ENCODE peak calls at places on chromosomes 13 and 19, in seven cellular contexts. One of them, this sample, is unnamed.

GRCh38 chr13:104025303-104025702 is 959.1 kb upstream of the SLC10A2 start:
- DNase-seq in activated B cell treated with CpG ODN at 0.5 μM for 24 hours: no peak
- DNase-seq in AG04450: no peak
- DNase-seq in lower lobe of right lung: no peak
- DNase-seq in bronchial epithelial cell: no peak
- DNase-seq in omental fat pad: no peak
- DNase-seq in fibroblast of lung: no peak
- DNase-seq in this sample: no peak

GRCh38 chr19:47351545-47351944 is 2.4 kb downstream of the DHX34 start:
- DNase-seq in activated B cell treated with CpG ODN at 0.5 μM for 24 hours: no peak
- DNase-seq in AG04450: no peak
- DNase-seq in lower lobe of right lung: no peak
- DNase-seq in bronchial epithelial cell: peak; percentile 22
- DNase-seq in omental fat pad: no peak
- DNase-seq in fibroblast of lung: peak; percentile 33
- DNase-seq in this sample: no peak

GRCh38 chr13:30804474-30804873 is 69.1 kb downstream of the ALOX5AP start:
- DNase-seq in activated B cell treated with CpG ODN at 0.5 μM for 24 hours: no peak
- DNase-seq in AG04450: no peak
- DNase-seq in lower lobe of right lung: no peak
- DNase-seq in bronchial epithelial cell: no peak
- DNase-seq in omental fat pad: no peak
- DNase-seq in fibroblast of lung: no peak
- DNase-seq in this sample: no peak

GRCh38 chr13:64078480-64078936 is 2662.9 kb upstream of the PCDH20 start:
- DNase-seq in activated B cell treated with CpG ODN at 0.5 μM for 24 hours: no peak
- DNase-seq in AG04450: no peak
- DNase-seq in lower lobe of right lung: no peak
- DNase-seq in bronchial epithelial cell: no peak
- DNase-seq in omental fat pad: no peak
- DNase-seq in fibroblast of lung: no peak
- DNase-seq in this sample: no peak

GRCh38 chr13:100735494-100735893 is 60.9 kb upstream of the TMTC4 start:
- DNase-seq in activated B cell treated with CpG ODN at 0.5 μM for 24 hours: no peak
- DNase-seq in AG04450: no peak
- DNase-seq in lower lobe of right lung: no peak
- DNase-seq in bronchial epithelial cell: no peak
- DNase-seq in omental fat pad: no peak
- DNase-seq in fibroblast of lung: no peak
- DNase-seq in this sample: no peak

GRCh38 chr19:46603752-46604241 is 2.7 kb downstream of the CALM3 start:
- DNase-seq in activated B cell treated with CpG ODN at 0.5 μM for 24 hours: no peak
- DNase-seq in AG04450: no peak
- DNase-seq in lower lobe of right lung: peak; percentile 32
- DNase-seq in bronchial epithelial cell: no peak
- DNase-seq in omental fat pad: no peak
- DNase-seq in fibroblast of lung: no peak
- DNase-seq in this sample: no peak

GRCh38 chr13:44759723-44760360 is 183.7 kb upstream of the TSC22D1 start:
- DNase-seq in activated B cell treated with CpG ODN at 0.5 μM for 24 hours: no peak
- DNase-seq in AG04450: no peak
- DNase-seq in lower lobe of right lung: peak; percentile 51
- DNase-seq in bronchial epithelial cell: peak; percentile 74
- DNase-seq in omental fat pad: no peak
- DNase-seq in fibroblast of lung: peak; percentile 36
- DNase-seq in this sample: no peak

GRCh38 chr19:40671404-40671803 is 19.0 kb downstream of the NUMBL start:
- DNase-seq in activated B cell treated with CpG ODN at 0.5 μM for 24 hours: no peak
- DNase-seq in AG04450: no peak
- DNase-seq in lower lobe of right lung: no peak
- DNase-seq in bronchial epithelial cell: no peak
- DNase-seq in omental fat pad: no peak
- DNase-seq in fibroblast of lung: no peak
- DNase-seq in this sample: no peak

GRCh38 chr13:110524484-110525254 is 36.9 kb downstream of the RAB20 start:
- DNase-seq in activated B cell treated with CpG ODN at 0.5 μM for 24 hours: no peak
- DNase-seq in AG04450: no peak
- DNase-seq in lower lobe of right lung: peak; percentile 76
- DNase-seq in bronchial epithelial cell: no peak
- DNase-seq in omental fat pad: no peak
- DNase-seq in fibroblast of lung: no peak
- DNase-seq in this sample: no peak

GRCh38 chr19:50178859-50179537 is 15.9 kb upstream of the IZUMO2 start:
- DNase-seq in activated B cell treated with CpG ODN at 0.5 μM for 24 hours: no peak
- DNase-seq in AG04450: no peak
- DNase-seq in lower lobe of right lung: no peak
- DNase-seq in bronchial epithelial cell: no peak
- DNase-seq in omental fat pad: no peak
- DNase-seq in fibroblast of lung: no peak
- DNase-seq in this sample: no peak

GRCh38 chr19:39390460-39390758 is 497 bp downstream of the PAF1 start:
- DNase-seq in activated B cell treated with CpG ODN at 0.5 μM for 24 hours: no peak
- DNase-seq in AG04450: no peak
- DNase-seq in lower lobe of right lung: no peak
- DNase-seq in bronchial epithelial cell: peak; percentile 72
- DNase-seq in omental fat pad: no peak
- DNase-seq in fibroblast of lung: peak; percentile 9
- DNase-seq in this sample: no peak

GRCh38 chr13:24834902-24835510 is 71.0 kb downstream of the RNF17 start:
- DNase-seq in activated B cell treated with CpG ODN at 0.5 μM for 24 hours: no peak
- DNase-seq in AG04450: no peak
- DNase-seq in lower lobe of right lung: no peak
- DNase-seq in bronchial epithelial cell: no peak
- DNase-seq in omental fat pad: no peak
- DNase-seq in fibroblast of lung: no peak
- DNase-seq in this sample: no peak

GRCh38 chr19:3509566-3509989 is 3.5 kb downstream of the FZR1 start:
- DNase-seq in activated B cell treated with CpG ODN at 0.5 μM for 24 hours: no peak
- DNase-seq in AG04450: no peak
- DNase-seq in lower lobe of right lung: no peak
- DNase-seq in bronchial epithelial cell: peak; percentile 87
- DNase-seq in omental fat pad: no peak
- DNase-seq in fibroblast of lung: no peak
- DNase-seq in this sample: no peak

GRCh38 chr19:42116308-42117075 is 15.8 kb downstream of the POU2F2 start:
- DNase-seq in activated B cell treated with CpG ODN at 0.5 μM for 24 hours: no peak
- DNase-seq in AG04450: no peak
- DNase-seq in lower lobe of right lung: no peak
- DNase-seq in bronchial epithelial cell: no peak
- DNase-seq in omental fat pad: no peak
- DNase-seq in fibroblast of lung: no peak
- DNase-seq in this sample: no peak

GRCh38 chr13:53637971-53638547 is 609.4 kb downstream of the OLFM4 start:
- DNase-seq in activated B cell treated with CpG ODN at 0.5 μM for 24 hours: no peak
- DNase-seq in AG04450: no peak
- DNase-seq in lower lobe of right lung: no peak
- DNase-seq in bronchial epithelial cell: no peak
- DNase-seq in omental fat pad: no peak
- DNase-seq in fibroblast of lung: no peak
- DNase-seq in this sample: no peak

GRCh38 chr13:67101730-67102467 is 128.2 kb downstream of the PCDH9 start:
- DNase-seq in activated B cell treated with CpG ODN at 0.5 μM for 24 hours: no peak
- DNase-seq in AG04450: no peak
- DNase-seq in lower lobe of right lung: no peak
- DNase-seq in bronchial epithelial cell: no peak
- DNase-seq in omental fat pad: no peak
- DNase-seq in fibroblast of lung: no peak
- DNase-seq in this sample: no peak

GRCh38 chr13:113548778-113549621 is 35.6 kb upstream of the TFDP1 start:
- DNase-seq in activated B cell treated with CpG ODN at 0.5 μM for 24 hours: no peak
- DNase-seq in AG04450: no peak
- DNase-seq in lower lobe of right lung: peak; percentile 30
- DNase-seq in bronchial epithelial cell: no peak
- DNase-seq in omental fat pad: no peak
- DNase-seq in fibroblast of lung: no peak
- DNase-seq in this sample: no peak

GRCh38 chr13:45048890-45049407 is 59.6 kb downstream of the GPALPP1 start:
- DNase-seq in activated B cell treated with CpG ODN at 0.5 μM for 24 hours: no peak
- DNase-seq in AG04450: no peak
- DNase-seq in lower lobe of right lung: no peak
- DNase-seq in bronchial epithelial cell: no peak
- DNase-seq in omental fat pad: no peak
- DNase-seq in fibroblast of lung: no peak
- DNase-seq in this sample: no peak

GRCh38 chr13:32381539-32381938 is 46.4 kb downstream of the N4BP2L1 start:
- DNase-seq in activated B cell treated with CpG ODN at 0.5 μM for 24 hours: no peak
- DNase-seq in AG04450: no peak
- DNase-seq in lower lobe of right lung: no peak
- DNase-seq in bronchial epithelial cell: peak; percentile 39
- DNase-seq in omental fat pad: no peak
- DNase-seq in fibroblast of lung: peak; percentile 61
- DNase-seq in this sample: no peak

GRCh38 chr13:45092668-45093067 is 27.6 kb upstream of the GTF2F2 start:
- DNase-seq in activated B cell treated with CpG ODN at 0.5 μM for 24 hours: no peak
- DNase-seq in AG04450: no peak
- DNase-seq in lower lobe of right lung: no peak
- DNase-seq in bronchial epithelial cell: peak; percentile 8
- DNase-seq in omental fat pad: no peak
- DNase-seq in fibroblast of lung: no peak
- DNase-seq in this sample: no peak

GRCh38 chr19:19488041-19488874 is 27.1 kb downstream of the TSSK6 start:
- DNase-seq in activated B cell treated with CpG ODN at 0.5 μM for 24 hours: no peak
- DNase-seq in AG04450: no peak
- DNase-seq in lower lobe of right lung: no peak
- DNase-seq in bronchial epithelial cell: no peak
- DNase-seq in omental fat pad: no peak
- DNase-seq in fibroblast of lung: no peak
- DNase-seq in this sample: no peak

GRCh38 chr13:43629691-43630480 is 156.9 kb downstream of the ENOX1 start:
- DNase-seq in activated B cell treated with CpG ODN at 0.5 μM for 24 hours: no peak
- DNase-seq in AG04450: no peak
- DNase-seq in lower lobe of right lung: no peak
- DNase-seq in bronchial epithelial cell: peak; percentile 0
- DNase-seq in omental fat pad: no peak
- DNase-seq in fibroblast of lung: peak; percentile 47
- DNase-seq in this sample: no peak

GRCh38 chr13:78649997-78650724 is 8.8 kb downstream of the OBI1 start:
- DNase-seq in activated B cell treated with CpG ODN at 0.5 μM for 24 hours: no peak
- DNase-seq in AG04450: no peak
- DNase-seq in lower lobe of right lung: no peak
- DNase-seq in bronchial epithelial cell: no peak
- DNase-seq in omental fat pad: no peak
- DNase-seq in fibroblast of lung: no peak
- DNase-seq in this sample: no peak

GRCh38 chr13:106349080-106349841 is 186.2 kb downstream of the EFNB2 start:
- DNase-seq in activated B cell treated with CpG ODN at 0.5 μM for 24 hours: no peak
- DNase-seq in AG04450: no peak
- DNase-seq in lower lobe of right lung: peak; percentile 48
- DNase-seq in bronchial epithelial cell: peak; percentile 85
- DNase-seq in omental fat pad: no peak
- DNase-seq in fibroblast of lung: no peak
- DNase-seq in this sample: peak; percentile 14

GRCh38 chr13:40408602-40409001 is 257.8 kb downstream of the FOXO1 start:
- DNase-seq in activated B cell treated with CpG ODN at 0.5 μM for 24 hours: no peak
- DNase-seq in AG04450: no peak
- DNase-seq in lower lobe of right lung: no peak
- DNase-seq in bronchial epithelial cell: peak; percentile 51
- DNase-seq in omental fat pad: no peak
- DNase-seq in fibroblast of lung: peak; percentile 39
- DNase-seq in this sample: no peak

GRCh38 chr13:49629947-49630346 is 1.6 kb downstream of the ARL11 start:
- DNase-seq in activated B cell treated with CpG ODN at 0.5 μM for 24 hours: no peak
- DNase-seq in AG04450: no peak
- DNase-seq in lower lobe of right lung: no peak
- DNase-seq in bronchial epithelial cell: peak; percentile 19
- DNase-seq in omental fat pad: no peak
- DNase-seq in fibroblast of lung: no peak
- DNase-seq in this sample: no peak

GRCh38 chr13:51599444-51600176 is 15.3 kb downstream of the WDFY2 start:
- DNase-seq in activated B cell treated with CpG ODN at 0.5 μM for 24 hours: no peak
- DNase-seq in AG04450: no peak
- DNase-seq in lower lobe of right lung: no peak
- DNase-seq in bronchial epithelial cell: no peak
- DNase-seq in omental fat pad: no peak
- DNase-seq in fibroblast of lung: no peak
- DNase-seq in this sample: no peak
- TF ChIP-seq CTCF in activated B cell treated with CpG ODN at 0.5 μM for 24 hours: no peak
- TF ChIP-seq CTCF in AG04450: no peak
- TF ChIP-seq CTCF in lower lobe of right lung: no peak
- TF ChIP-seq CTCF in bronchial epithelial cell: no peak
- TF ChIP-seq CTCF in omental fat pad: no peak
- TF ChIP-seq CTCF in fibroblast of lung: no peak
- TF ChIP-seq CTCF in this sample: no peak

GRCh38 chr19:1169921-1170885 is 3.9 kb downstream of the SBNO2 start:
- DNase-seq in activated B cell treated with CpG ODN at 0.5 μM for 24 hours: no peak
- DNase-seq in AG04450: peak; percentile 93
- DNase-seq in lower lobe of right lung: peak; percentile 64
- DNase-seq in bronchial epithelial cell: peak; percentile 56
- DNase-seq in omental fat pad: no peak
- DNase-seq in fibroblast of lung: peak; percentile 88
- DNase-seq in this sample: no peak

GRCh38 chr19:1166872-1167573 is 7.0 kb downstream of the SBNO2 start:
- DNase-seq in activated B cell treated with CpG ODN at 0.5 μM for 24 hours: no peak
- DNase-seq in AG04450: no peak
- DNase-seq in lower lobe of right lung: peak; percentile 84
- DNase-seq in bronchial epithelial cell: no peak
- DNase-seq in omental fat pad: no peak
- DNase-seq in fibroblast of lung: no peak
- DNase-seq in this sample: no peak

GRCh38 chr19:1168877-1169791 is 4.9 kb downstream of the SBNO2 start:
- DNase-seq in activated B cell treated with CpG ODN at 0.5 μM for 24 hours: no peak
- DNase-seq in AG04450: no peak
- DNase-seq in lower lobe of right lung: peak; percentile 56
- DNase-seq in bronchial epithelial cell: peak; percentile 81
- DNase-seq in omental fat pad: no peak
- DNase-seq in fibroblast of lung: peak; percentile 86
- DNase-seq in this sample: no peak

GRCh38 chr19:1168562-1168873 is 5.5 kb downstream of the SBNO2 start:
- DNase-seq in activated B cell treated with CpG ODN at 0.5 μM for 24 hours: no peak
- DNase-seq in AG04450: no peak
- DNase-seq in lower lobe of right lung: no peak
- DNase-seq in bronchial epithelial cell: no peak
- DNase-seq in omental fat pad: no peak
- DNase-seq in fibroblast of lung: no peak
- DNase-seq in this sample: no peak

GRCh38 chr19:1167687-1168561 is 6.1 kb downstream of the SBNO2 start:
- DNase-seq in activated B cell treated with CpG ODN at 0.5 μM for 24 hours: no peak
- DNase-seq in AG04450: no peak
- DNase-seq in lower lobe of right lung: peak; percentile 54
- DNase-seq in bronchial epithelial cell: no peak
- DNase-seq in omental fat pad: no peak
- DNase-seq in fibroblast of lung: no peak
- DNase-seq in this sample: no peak
- TF ChIP-seq CTCF in activated B cell treated with CpG ODN at 0.5 μM for 24 hours: no peak
- TF ChIP-seq CTCF in AG04450: no peak
- TF ChIP-seq CTCF in lower lobe of right lung: no peak
- TF ChIP-seq CTCF in bronchial epithelial cell: peak; percentile 12
- TF ChIP-seq CTCF in omental fat pad: no peak
- TF ChIP-seq CTCF in fibroblast of lung: no peak
- TF ChIP-seq CTCF in this sample: no peak

GRCh38 chr13:27354379-27354778 is 70.0 kb upstream of the GTF3A start:
- DNase-seq in activated B cell treated with CpG ODN at 0.5 μM for 24 hours: no peak
- DNase-seq in AG04450: peak; percentile 39
- DNase-seq in lower lobe of right lung: no peak
- DNase-seq in bronchial epithelial cell: no peak
- DNase-seq in omental fat pad: no peak
- DNase-seq in fibroblast of lung: peak; percentile 77
- DNase-seq in this sample: no peak
- TF ChIP-seq CTCF in activated B cell treated with CpG ODN at 0.5 μM for 24 hours: no peak
- TF ChIP-seq CTCF in AG04450: peak; percentile 46
- TF ChIP-seq CTCF in lower lobe of right lung: no peak
- TF ChIP-seq CTCF in bronchial epithelial cell: no peak
- TF ChIP-seq CTCF in omental fat pad: no peak
- TF ChIP-seq CTCF in fibroblast of lung: peak; percentile 37
- TF ChIP-seq CTCF in this sample: no peak

GRCh38 chr19:55486043-55486970 is 1.3 kb downstream of the NAT14 start:
- DNase-seq in activated B cell treated with CpG ODN at 0.5 μM for 24 hours: no peak
- DNase-seq in AG04450: no peak
- DNase-seq in lower lobe of right lung: no peak
- DNase-seq in bronchial epithelial cell: no peak
- DNase-seq in omental fat pad: no peak
- DNase-seq in fibroblast of lung: no peak
- DNase-seq in this sample: no peak
- TF ChIP-seq CTCF in activated B cell treated with CpG ODN at 0.5 μM for 24 hours: no peak
- TF ChIP-seq CTCF in AG04450: peak; percentile 19
- TF ChIP-seq CTCF in lower lobe of right lung: no peak
- TF ChIP-seq CTCF in bronchial epithelial cell: no peak
- TF ChIP-seq CTCF in omental fat pad: no peak
- TF ChIP-seq CTCF in fibroblast of lung: no peak
- TF ChIP-seq CTCF in this sample: no peak

This sample was measured in progenitor cell of endocrine pancreas.